ENCODE peak calls at places on chromosomes 13 and 19, in ten cellular contexts. J is stimulated activated CD8-positive, alpha-beta memory T cell treated with anti-CD3 and anti-CD28 coated beads, Interleukin-7, amount 100 ng/mL, for 1 hour; M is WERI-Rb-1; T is psoas muscle; W is adrenal gland; G is heart right ventricle; Q is iris pigment epithelial cell; A is fibroblast of the aortic adventitia; B is left kidney; E is RKO. Z is an unnamed sample.

GRCh38 chr13:109945206-109945960 is 159.0 kb upstream of the IRS2 start:
- DNase-seq in J (no peak), M (no peak), T (no peak), W (no peak), G (no peak), Q (peak; percentile 96), A (peak; percentile 58), B (no peak), E (peak; percentile 3), Z (no peak)

GRCh38 chr19:58181902-58182576 is 822 bp upstream of the ZNF274 start:
- DNase-seq in J (peak; percentile 5), M (peak; percentile 72), T (peak; percentile 65), W (no peak), G (peak; percentile 56), Q (peak; percentile 51), A (peak; percentile 17), B (peak; percentile 32), E (peak; percentile 72), Z (peak; percentile 44)

GRCh38 chr19:19657397-19657783 is 6.1 kb downstream of the ATP13A1 start:
- DNase-seq in J (no peak), M (peak; percentile 79), T (peak; percentile 25), W (peak; percentile 15), G (no peak), Q (no peak), A (no peak), B (no peak), E (no peak), Z (peak; percentile 15)

GRCh38 chr19:28466107-28467045 is 746.6 kb downstream of the UQCRFS1 start:
- DNase-seq in J (peak; percentile 40), M (peak; percentile 60), T (peak; percentile 74), W (peak; percentile 68), G (peak; percentile 58), Q (peak; percentile 7), A (peak; percentile 77), B (peak; percentile 85), E (peak; percentile 35), Z (peak; percentile 58)

GRCh38 chr13:24192036-24192810 is 31.7 kb downstream of the SPATA13 start:
- DNase-seq in J (no peak), M (no peak), T (no peak), W (no peak), G (no peak), Q (no peak), A (no peak), B (no peak), E (no peak), Z (no peak)

GRCh38 chr19:16801599-16801998 is 27.6 kb upstream of the SIN3B start:
- DNase-seq in J (no peak), M (no peak), T (no peak), W (peak; percentile 35), G (no peak), Q (peak; percentile 69), A (peak; percentile 61), B (peak; percentile 90), E (peak; percentile 47), Z (no peak)

GRCh38 chr19:51327066-51327985 is 14.6 kb downstream of the VSIG10L start:
- DNase-seq in J (peak; percentile 8), M (no peak), T (no peak), W (peak; percentile 50), G (no peak), Q (peak; percentile 57), A (peak; percentile 28), B (peak; percentile 87), E (no peak), Z (peak; percentile 89)

GRCh38 chr19:1836458-1837221 is 11.6 kb downstream of the REXO1 start:
- DNase-seq in J (no peak), M (peak; percentile 53), T (no peak), W (no peak), G (no peak), Q (no peak), A (no peak), B (no peak), E (no peak), Z (no peak)

GRCh38 chr19:5030136-5030820 is 61.4 kb downstream of the KDM4B start:
- DNase-seq in J (no peak), M (no peak), T (no peak), W (no peak), G (no peak), Q (no peak), A (no peak), B (no peak), E (no peak), Z (no peak)

GRCh38 chr19:14002571-14003278 is 3.4 kb downstream of the RFX1 start:
- DNase-seq in J (no peak), M (no peak), T (no peak), W (no peak), G (no peak), Q (no peak), A (no peak), B (no peak), E (no peak), Z (peak; percentile 36)

GRCh38 chr13:31334994-31335549 is 135.3 kb downstream of the B3GLCT start:
- DNase-seq in J (no peak), M (no peak), T (no peak), W (no peak), G (no peak), Q (no peak), A (no peak), B (no peak), E (no peak), Z (no peak)

Z was measured in GM13976.